ENCODE peak calls at places on chromosomes 16 and 17, in six cellular contexts. U, A, Q, B, I and L are unnamed samples.

GRCh38 chr16:4373909-4374742 is 2.5 kb downstream of the VASN start:
- DNase-seq in A (peak), Q (peak), U (no peak), I (peak), B (peak), L (peak)

GRCh38 chr16:79707867-79708266 is 107.3 kb upstream of the MAF start:
- DNase-seq in Q (no peak), I (no peak), B (peak), A (no peak), U (no peak), L (peak)

GRCh38 chr17:49390548-49391324 is 23.9 kb downstream of the PHB1 start:
- DNase-seq in U (no peak), A (no peak), I (no peak), B (no peak), Q (no peak), L (no peak)

GRCh38 chr16:67872631-67873434 is at the start of gene EDC4:
- DNase-seq in I (peak), A (peak), Q (peak), U (peak), B (peak), L (peak)

GRCh38 chr17:8946476-8946875 is 19.0 kb downstream of the PIK3R5 start:
- DNase-seq in U (no peak), A (no peak), I (no peak), B (peak), Q (no peak), L (no peak)

GRCh38 chr16:78097522-78097921 is 1.9 kb upstream of the WWOX start:
- DNase-seq in A (no peak), I (no peak), U (no peak), Q (no peak), B (no peak), L (no peak)

GRCh38 chr16:4217246-4218131 is 24.4 kb downstream of the SRL start:
- DNase-seq in Q (peak), I (no peak), A (no peak), B (peak), U (no peak), L (no peak)

GRCh38 chr17:35898283-35899070 is 18.3 kb upstream of the CCL5 start:
- DNase-seq in U (no peak), I (peak), Q (no peak), B (no peak), A (no peak), L (no peak)

GRCh38 chr16:50833929-50834328 is 92.0 kb downstream of the CYLD start:
- DNase-seq in A (no peak), B (no peak), I (no peak), U (no peak), Q (no peak), L (no peak)

GRCh38 chr16:55039511-55039910 is 108.8 kb downstream of the IRX5 start:
- DNase-seq in I (no peak), B (no peak), A (no peak), U (no peak), Q (no peak), L (no peak)

GRCh38 chr17:56896968-56897359 is 16.9 kb downstream of the TRIM25 start:
- DNase-seq in B (no peak), I (no peak), Q (no peak), U (no peak), A (no peak), L (peak)

GRCh38 chr17:59725691-59726090 is 18.2 kb downstream of the VMP1 start:
- DNase-seq in A (no peak), B (peak), I (no peak), U (no peak), Q (no peak), L (no peak)

GRCh38 chr17:74838275-74838674 is 21.4 kb downstream of the GRIN2C start:
- DNase-seq in A (no peak), B (no peak), U (no peak), I (no peak), Q (no peak), L (no peak)

GRCh38 chr16:85592700-85593502 is 20.2 kb upstream of the GSE1 start:
- DNase-seq in U (no peak), Q (no peak), I (no peak), B (peak), A (no peak), L (no peak)

GRCh38 chr17:62660629-62661118 is 33.2 kb downstream of the MRC2 start:
- DNase-seq in I (no peak), B (no peak), A (no peak), Q (no peak), U (no peak), L (no peak)

GRCh38 chr16:17470871-17471744 is at the start of gene XYLT1:
- DNase-seq in I (no peak), A (peak), Q (peak), U (peak), B (peak), L (peak)

GRCh38 chr16:66473654-66474519 is 46.8 kb downstream of the BEAN1 start:
- DNase-seq in B (peak), Q (no peak), U (no peak), A (no peak), I (no peak), L (peak)

GRCh38 chr17:79628861-79629547 is 18.2 kb upstream of the RBFOX3 start:
- DNase-seq in Q (no peak), B (no peak), A (no peak), U (no peak), I (no peak), L (no peak)

GRCh38 chr16:49128740-49129139 is 152.9 kb downstream of the CBLN1 start:
- DNase-seq in I (no peak), B (no peak), Q (no peak), U (no peak), A (no peak), L (no peak)

GRCh38 chr17:40103082-40103741 is 2.8 kb upstream of the NR1D1 start:
- DNase-seq in B (no peak), Q (no peak), A (no peak), I (no peak), U (no peak), L (no peak)

GRCh38 chr17:42182927-42183734 is 2.1 kb downstream of the HCRT start:
- DNase-seq in Q (peak), I (peak), A (peak), B (peak), U (no peak), L (no peak)

GRCh38 chr16:58087209-58087913 is 41.8 kb downstream of the CFAP20 start:
- DNase-seq in Q (no peak), A (no peak), I (no peak), B (no peak), U (no peak), L (no peak)

GRCh38 chr17:77353684-77354419 is 213.1 kb downstream of the SEC14L1 start:
- DNase-seq in I (no peak), Q (no peak), A (no peak), U (no peak), B (peak), L (no peak)

GRCh38 chr16:70730016-70730415 is 44.2 kb upstream of the MTSS2 start:
- DNase-seq in Q (no peak), U (no peak), B (no peak), I (no peak), A (no peak), L (no peak)

GRCh38 chr16:24858219-24859041 is 12.7 kb downstream of the SLC5A11 start:
- DNase-seq in A (no peak), U (peak), I (peak), Q (peak), B (peak), L (no peak)

GRCh38 chr17:78364436-78365281 is 4.8 kb upstream of the SOCS3 start:
- DNase-seq in Q (peak), B (no peak), U (no peak), A (no peak), I (no peak), L (no peak)

GRCh38 chr16:84585886-84586285 is 32.0 kb downstream of the COTL1 start:
- DNase-seq in Q (peak), I (peak), U (no peak), A (no peak), B (no peak), L (no peak)

GRCh38 chr16:77470851-77471250 is 36.0 kb upstream of the ADAMTS18 start:
- DNase-seq in U (no peak), B (no peak), A (no peak), Q (peak), I (no peak), L (no peak)

GRCh38 chr17:28878981-28879380 is 18.6 kb downstream of the FLOT2 start:
- DNase-seq in I (peak), U (no peak), Q (peak), A (no peak), B (peak), L (no peak)

GRCh38 chr17:8885968-8886674 is 18.6 kb upstream of the PIK3R6 start:
- DNase-seq in Q (peak), B (no peak), U (no peak), I (no peak), A (no peak), L (no peak)

GRCh38 chr16:53511084-53511402 is 8.0 kb upstream of the AKTIP start:
- DNase-seq in B (no peak), A (no peak), I (no peak), U (no peak), Q (no peak), L (no peak)
- H3K27ac ChIP-seq in B (no peak), A (no peak), I (no peak), U (no peak), Q (no peak), L (peak)

GRCh38 chr16:82993874-82994375 is 367.2 kb downstream of the CDH13 start:
- DNase-seq in I (no peak), A (no peak), Q (no peak), B (no peak), U (no peak), L (no peak)

GRCh38 chr16:82993415-82993814 is 366.6 kb downstream of the CDH13 start:
- DNase-seq in B (no peak), U (no peak), A (no peak), I (no peak), Q (no peak), L (no peak)

GRCh38 chr16:82995927-82996441 is 369.2 kb downstream of the CDH13 start:
- DNase-seq in U (no peak), Q (no peak), I (no peak), A (peak), B (peak), L (no peak)

GRCh38 chr16:82996814-82997213 is 370.0 kb downstream of the CDH13 start:
- DNase-seq in B (no peak), A (no peak), Q (no peak), U (no peak), I (no peak), L (no peak)

GRCh38 chr16:82995286-82995926 is 368.6 kb downstream of the CDH13 start:
- DNase-seq in U (no peak), Q (no peak), A (no peak), B (no peak), I (no peak), L (no peak)
- H3K27ac ChIP-seq in U (no peak), Q (no peak), A (no peak), B (peak), I (no peak), L (peak)

GRCh38 chr16:1561266-1561665 is 27.8 kb downstream of the TMEM204 start:
- DNase-seq in U (no peak), A (no peak), B (no peak), Q (no peak), I (no peak), L (no peak)

GRCh38 chr16:1557576-1557975 is 24.1 kb downstream of the TMEM204 start:
- DNase-seq in Q (no peak), U (no peak), B (no peak), I (no peak), A (no peak), L (no peak)

GRCh38 chr16:1560866-1561265 is 27.4 kb downstream of the TMEM204 start:
- DNase-seq in A (no peak), I (no peak), B (no peak), Q (no peak), U (no peak), L (no peak)

GRCh38 chr16:1560153-1560552 is 26.7 kb downstream of the TMEM204 start:
- DNase-seq in U (no peak), B (no peak), A (no peak), I (no peak), Q (no peak), L (no peak)

GRCh38 chr16:1559446-1559975 is 26.0 kb downstream of the TMEM204 start:
- DNase-seq in I (no peak), A (no peak), U (peak), Q (no peak), B (no peak), L (no peak)
- H3K27ac ChIP-seq in I (no peak), A (no peak), U (peak), Q (no peak), B (no peak), L (no peak)

GRCh38 chr17:4318596-4318995 is 47.9 kb downstream of the UBE2G1 start:
- DNase-seq in A (no peak), B (peak), U (no peak), Q (no peak), I (no peak), L (no peak)
- H3K27ac ChIP-seq in A (no peak), B (no peak), U (no peak), Q (no peak), I (no peak), L (no peak)

GRCh38 chr17:19747829-19748806 is at the start of gene ALDH3A1:
- DNase-seq in U (no peak), A (no peak), I (peak), B (peak), Q (no peak), L (no peak)
- H3K27ac ChIP-seq in U (no peak), A (no peak), I (peak), B (no peak), Q (no peak), L (no peak)

GRCh38 chr17:76091526-76092285 is 11.9 kb downstream of the EXOC7 start:
- DNase-seq in A (no peak), U (no peak), B (no peak), Q (no peak), I (no peak), L (no peak)
- H3K27ac ChIP-seq in A (no peak), U (no peak), B (no peak), Q (no peak), I (no peak), L (no peak)

DNA sequence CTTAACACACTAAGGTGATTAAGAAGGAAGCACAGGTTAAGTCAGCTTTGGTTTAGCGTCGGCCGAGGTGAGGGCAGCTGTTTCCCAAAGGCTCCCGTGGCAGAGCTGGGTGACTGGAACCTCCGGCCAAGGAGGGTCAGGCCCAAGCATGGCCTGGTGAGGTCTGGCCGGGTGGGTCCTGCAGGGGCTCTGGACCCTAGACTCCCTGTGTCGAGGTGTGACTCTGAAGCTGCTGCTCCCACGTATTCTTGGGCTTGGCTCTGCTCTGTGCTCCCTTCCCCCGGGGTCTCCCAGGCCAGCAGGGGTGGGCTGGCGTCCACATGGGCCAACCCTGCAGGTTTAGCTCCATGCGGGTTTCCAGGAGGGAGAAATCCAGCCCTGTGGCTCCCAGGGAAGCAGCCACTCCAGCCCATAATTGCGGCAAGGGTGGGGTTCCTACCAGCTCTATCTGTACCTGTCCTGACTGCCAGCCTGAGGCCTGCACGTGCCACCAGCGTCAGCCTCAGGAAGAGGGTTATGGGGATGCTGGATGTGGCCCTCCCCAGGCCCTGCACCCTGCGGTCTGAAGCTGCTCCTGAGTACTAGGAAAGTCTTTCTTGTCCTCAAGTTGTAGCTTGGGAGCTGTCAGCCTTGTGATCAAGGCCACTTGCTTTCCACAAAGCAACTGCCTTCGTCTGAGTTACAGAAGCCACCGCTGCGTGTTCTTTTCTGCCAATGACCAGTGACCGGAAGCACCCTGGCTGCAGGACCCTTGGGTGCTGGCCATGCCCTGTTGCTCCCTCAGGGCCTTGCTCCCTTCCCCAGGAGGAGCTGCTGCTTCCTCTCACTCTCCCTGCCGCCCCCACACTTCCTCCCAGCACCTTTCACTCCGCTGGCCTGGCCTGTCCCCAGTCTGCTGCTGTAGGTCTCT is 4.8 kb downstream of the CDK5R1 start:
- DNase-seq in A (no peak), I (no peak), B (no peak), Q (no peak), U (no peak), L (no peak)
- H3K27ac ChIP-seq in A (no peak), I (no peak), B (no peak), Q (no peak), U (peak), L (no peak)

DNA sequence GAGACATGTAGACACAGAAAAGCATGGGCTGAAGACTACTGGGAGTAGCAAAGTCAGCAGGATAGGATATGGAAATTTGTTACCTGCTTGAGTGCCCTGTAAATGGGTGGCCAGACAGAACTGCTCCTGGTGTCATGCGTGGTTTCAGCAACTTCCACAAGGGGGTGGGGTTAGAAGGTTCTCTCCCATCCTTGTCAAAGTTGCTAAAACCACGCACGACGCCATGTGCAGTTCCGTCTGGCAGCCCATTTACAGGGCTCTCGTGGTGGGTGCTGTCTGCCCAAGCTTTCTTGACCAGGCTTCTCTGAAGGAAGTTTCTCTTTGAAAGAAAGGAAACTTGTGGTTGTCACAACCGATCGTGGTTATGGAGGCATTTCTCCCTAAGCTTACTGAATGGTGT is 6.9 kb upstream of the DBNDD1 start:
- DNase-seq in A (no peak), B (no peak), Q (peak), I (no peak), U (no peak), L (no peak)
- H3K27ac ChIP-seq in A (no peak), B (no peak), Q (no peak), I (no peak), U (no peak), L (no peak)